ENCODE peak calls at places on chromosomes 11 and 22, in four cellular contexts. Z is amniotic stem cell, U is T-helper 2 cell, X is glomerular endothelial cell. B is an unnamed sample.

GRCh38 chr11:65552413-65552951 is 5.7 kb downstream of the LTBP3 start:
- DNase-seq in Z (no peak), U (no peak), X (no peak), B (no peak)

GRCh38 chr22:46650078-46650810 is 30.1 kb downstream of the GRAMD4 start:
- DNase-seq in Z (no peak), X (no peak), U (no peak), B (no peak)

GRCh38 chr11:119427279-119427678 is 4.3 kb upstream of the THY1 start:
- DNase-seq in U (no peak), X (no peak), Z (no peak), B (no peak)

GRCh38 chr22:46769191-46769675 is 6.8 kb downstream of the TBC1D22A start:
- DNase-seq in X (no peak), Z (no peak), U (no peak), B (no peak)

GRCh38 chr11:70873736-70874412 is 378.5 kb downstream of the SHANK2 start:
- DNase-seq in U (no peak), Z (no peak), X (no peak), B (no peak)

GRCh38 chr11:131954146-131954545 is 583.7 kb downstream of the NTM start:
- DNase-seq in Z (no peak), X (no peak), U (no peak), B (no peak)

GRCh38 chr11:111977141-111978027 is 40.2 kb downstream of the DIXDC1 start:
- DNase-seq in X (no peak), Z (no peak), U (no peak), B (peak; percentile 3)

GRCh38 chr11:45885274-45885920 is at the start of gene MAPK8IP1:
- DNase-seq in X (no peak), U (peak; percentile 32), Z (peak; percentile 5), B (peak; percentile 68)

GRCh38 chr11:61983419-61983818 is 16.0 kb upstream of the FTH1 start:
- DNase-seq in X (no peak), U (no peak), Z (no peak), B (no peak)

GRCh38 chr22:50625568-50626313 is 2.2 kb downstream of the ARSA start:
- DNase-seq in U (no peak), Z (no peak), X (no peak), B (no peak)

GRCh38 chr22:28188480-28188879 is 269.4 kb upstream of the PITPNB start:
- DNase-seq in X (no peak), U (no peak), Z (no peak), B (no peak)

GRCh38 chr11:66950113-66950535 is 8.1 kb downstream of the PC start:
- DNase-seq in Z (no peak), X (peak; percentile 66), U (no peak), B (peak; percentile 20)

GRCh38 chr22:29710922-29711593 is 8.7 kb upstream of the CABP7 start:
- DNase-seq in Z (no peak), X (no peak), U (no peak), B (no peak)

GRCh38 chr22:49063040-49063329 is 764.7 kb downstream of the BRD1 start:
- DNase-seq in U (no peak), X (no peak), Z (no peak), B (no peak)

GRCh38 chr11:125494987-125495725 is 909 bp downstream of the FEZ1 start:
- DNase-seq in Z (peak; percentile 2), X (no peak), U (no peak), B (no peak)

GRCh38 chr11:72736452-72737069 is 15.6 kb downstream of the ARAP1 start:
- DNase-seq in Z (no peak), X (no peak), U (no peak), B (no peak)

GRCh38 chr11:2306971-2307732 is 5.3 kb downstream of the TSPAN32 start:
- DNase-seq in U (no peak), Z (no peak), X (no peak), B (no peak)

GRCh38 chr22:48340727-48341709 is 1486.7 kb downstream of the BRD1 start:
- DNase-seq in X (no peak), U (no peak), Z (no peak), B (no peak)

GRCh38 chr11:112004389-112004788 is 20.8 kb upstream of the DLAT start:
- DNase-seq in Z (no peak), X (no peak), U (no peak), B (no peak)

GRCh38 chr22:20531404-20532181 is 24.2 kb downstream of the MED15 start:
- DNase-seq in U (no peak), Z (peak; percentile 91), X (no peak), B (no peak)

GRCh38 chr22:49521787-49522224 is 305.9 kb downstream of the BRD1 start:
- DNase-seq in X (no peak), Z (no peak), U (no peak), B (no peak)

GRCh38 chr22:47193606-47194316 is 431.3 kb downstream of the TBC1D22A start:
- DNase-seq in U (no peak), Z (no peak), X (no peak), B (no peak)

GRCh38 chr11:78841451-78842060 is 266.9 kb upstream of the NARS2 start:
- DNase-seq in X (no peak), Z (no peak), U (no peak), B (no peak)

GRCh38 chr11:84261707-84262106 is 975.5 kb upstream of the CCDC90B start:
- DNase-seq in X (no peak), U (no peak), Z (no peak), B (peak; percentile 21)

GRCh38 chr11:66727883-66728759 is 895 bp downstream of the SPTBN2 start:
- DNase-seq in U (no peak), Z (no peak), X (no peak), B (peak; percentile 62)

GRCh38 chr22:41367039-41367679 is 14.6 kb upstream of the TEF start:
- DNase-seq in U (no peak), Z (peak; percentile 54), X (no peak), B (peak; percentile 73)

GRCh38 chr11:111870887-111871692 is at the start of gene ALG9:
- DNase-seq in U (peak; percentile 78), Z (peak; percentile 43), X (no peak), B (peak; percentile 56)

GRCh38 chr22:37742374-37743092 is 45.7 kb downstream of the TRIOBP start:
- DNase-seq in Z (peak; percentile 78), X (no peak), U (no peak), B (no peak)

GRCh38 chr11:93757924-93758865 is 16.7 kb downstream of the C11orf54 start:
- DNase-seq in Z (no peak), X (no peak), U (no peak), B (no peak)

GRCh38 chr11:12531020-12531419 is 143.2 kb upstream of the TEAD1 start:
- DNase-seq in X (no peak), Z (no peak), U (no peak), B (no peak)

GRCh38 chr11:100632970-100633452 is 54.1 kb upstream of the ARHGAP42 start:
- DNase-seq in U (no peak), X (no peak), Z (no peak), B (no peak)

GRCh38 chr11:44066732-44067131 is 662 bp downstream of the ACCS start:
- DNase-seq in U (no peak), X (peak; percentile 57), Z (peak; percentile 10), B (no peak)

GRCh38 chr22:37184816-37185541 is 3.1 kb downstream of the C1QTNF6 start:
- DNase-seq in X (no peak), U (no peak), Z (no peak), B (no peak)

GRCh38 chr11:86748296-86748695 is 52.0 kb upstream of the PRSS23 start:
- DNase-seq in X (no peak), U (no peak), Z (no peak), B (no peak)

GRCh38 chr11:128095459-128096096 is 491.8 kb downstream of the ETS1 start:
- DNase-seq in X (peak; percentile 96), Z (peak; percentile 77), U (no peak), B (no peak)

GRCh38 chr22:47402876-47403525 is 640.6 kb downstream of the TBC1D22A start:
- DNase-seq in U (no peak), Z (no peak), X (no peak), B (no peak)

GRCh38 chr11:16047073-16047472 is 309.3 kb downstream of the SOX6 start:
- DNase-seq in Z (no peak), U (no peak), X (no peak), B (no peak)

GRCh38 chr11:36222755-36223635 is 66.2 kb downstream of the COMMD9 start:
- DNase-seq in X (no peak), U (no peak), Z (no peak), B (no peak)

GRCh38 chr22:19195796-19196731 is 17.5 kb upstream of the SLC25A1 start:
- DNase-seq in Z (no peak), X (no peak), U (no peak), B (no peak)